ENCODE peak calls at places on chromosomes 3 and 15, in ten cellular contexts. D, K, C, I, Y, W, H, J, F and N are unnamed samples.

GRCh38 chr3:78988324-78988723 is 779.5 kb downstream of the ROBO1 start:
- DNase-seq in J (no peak), H (no peak), K (peak), Y (no peak), F (no peak), W (no peak), C (no peak), I (no peak), D (no peak), N (no peak)

GRCh38 chr15:99574048-99574447 is 8.3 kb downstream of the MEF2A start:
- DNase-seq in W (no peak), D (no peak), K (no peak), C (no peak), F (no peak), J (no peak), H (no peak), I (no peak), Y (no peak), N (no peak)

GRCh38 chr3:36904641-36905040 is 40.2 kb downstream of the TRANK1 start:
- DNase-seq in D (no peak), Y (no peak), H (no peak), C (no peak), W (no peak), K (peak), F (no peak), J (no peak), I (no peak), N (peak)

GRCh38 chr15:63611217-63611616 is 14.0 kb downstream of the FBXL22 start:
- DNase-seq in H (no peak), I (no peak), W (no peak), K (no peak), F (no peak), D (no peak), J (no peak), C (no peak), Y (no peak), N (no peak)

GRCh38 chr3:28940530-28940929 is 340.3 kb upstream of the RBMS3 start:
- DNase-seq in C (no peak), W (peak), H (no peak), J (no peak), K (peak), I (no peak), Y (no peak), F (no peak), D (no peak), N (no peak)

GRCh38 chr3:126743350-126743749 is 39.3 kb downstream of the CHCHD6 start:
- DNase-seq in C (no peak), I (no peak), F (no peak), K (no peak), D (no peak), W (no peak), H (no peak), Y (no peak), J (no peak), N (no peak)

GRCh38 chr3:155556531-155556930 is 188.3 kb downstream of the PLCH1 start:
- DNase-seq in C (no peak), F (no peak), Y (no peak), I (no peak), W (no peak), H (no peak), J (no peak), D (no peak), K (no peak), N (no peak)

GRCh38 chr3:195139876-195140240 is 131.1 kb downstream of the XXYLT1 start:
- DNase-seq in K (peak), C (no peak), I (no peak), W (no peak), F (no peak), H (no peak), D (no peak), Y (no peak), J (no peak), N (no peak)

GRCh38 chr3:34157491-34157890 is 359.1 kb downstream of the PDCD6IP start:
- DNase-seq in H (no peak), J (no peak), I (no peak), K (no peak), F (no peak), W (no peak), C (no peak), D (no peak), Y (no peak), N (no peak)

GRCh38 chr3:194140520-194141414 is 4.8 kb downstream of the HES1 start:
- DNase-seq in F (peak), I (peak), D (peak), W (no peak), C (peak), K (peak), J (peak), Y (peak), H (peak), N (peak)

GRCh38 chr3:73341272-73341671 is 279.8 kb downstream of the EBLN2 start:
- DNase-seq in I (no peak), Y (no peak), W (no peak), F (no peak), D (no peak), C (no peak), K (no peak), H (no peak), J (no peak), N (no peak)